ENCODE peak calls at places on chromosomes 12 and 14, in four cellular contexts. C, V, Z and U are unnamed samples.

GRCh38 chr14:90336985-90337384 is 5.2 kb upstream of the NRDE2 start:
- DNase-seq in C (no peak), V (no peak), Z (no peak), U (no peak)

GRCh38 chr12:8081921-8082577 is at the start of gene NECAP1:
- DNase-seq in C (peak), V (peak), Z (peak), U (peak)

GRCh38 chr12:68610435-68611093 is at the start of gene RAP1B:
- DNase-seq in C (peak), V (peak), Z (peak), U (peak)

GRCh38 chr14:91284791-91285548 is 40.5 kb upstream of the GPR68 start:
- DNase-seq in C (peak), V (no peak), Z (no peak), U (no peak)

GRCh38 chr12:92297932-92298681 is 152.5 kb upstream of the BTG1 start:
- DNase-seq in C (no peak), V (peak), Z (no peak), U (no peak)

GRCh38 chr12:122937622-122938091 is 28.6 kb downstream of the ABCB9 start:
- DNase-seq in C (no peak), V (no peak), Z (no peak), U (no peak)

GRCh38 chr12:54661048-54661447 is 12.9 kb upstream of the DCD start:
- DNase-seq in C (no peak), V (no peak), Z (peak), U (no peak)

GRCh38 chr12:117134059-117134458 is 34.8 kb upstream of the TESC start:
- DNase-seq in C (no peak), V (no peak), Z (no peak), U (peak)

GRCh38 chr12:32106517-32107366 is at the start of gene BICD1:
- DNase-seq in C (no peak), V (peak), Z (peak), U (peak)

GRCh38 chr12:27902651-27903050 is 69.9 kb downstream of the PTHLH start:
- DNase-seq in C (no peak), V (no peak), Z (no peak), U (no peak)

GRCh38 chr12:64894827-64895475 is 70.5 kb downstream of the TBC1D30 start:
- DNase-seq in C (no peak), V (no peak), Z (no peak), U (no peak)

GRCh38 chr14:46215801-46216200 is 435.8 kb downstream of the RPL10L start:
- DNase-seq in C (no peak), V (no peak), Z (no peak), U (no peak)

GRCh38 chr12:50224026-50224692 is 57.0 kb upstream of the CERS5 start:
- DNase-seq in C (peak), V (peak), Z (peak), U (no peak)

GRCh38 chr12:59927041-59927440 is 331.2 kb downstream of the SLC16A7 start:
- DNase-seq in C (no peak), V (no peak), Z (no peak), U (no peak)

GRCh38 chr14:24171422-24172260 is at the start of gene REC8:
- DNase-seq in C (no peak), V (peak), Z (peak), U (peak)

GRCh38 chr12:93198086-93198485 is 179.6 kb upstream of the NUDT4 start:
- DNase-seq in C (peak), V (no peak), Z (no peak), U (no peak)

GRCh38 chr14:67487937-67488893 is at the start of gene TMEM229B:
- DNase-seq in C (no peak), V (peak), Z (no peak), U (no peak)

GRCh38 chr12:79420146-79420618 is 270.6 kb downstream of the PAWR start:
- DNase-seq in C (peak), V (no peak), Z (no peak), U (no peak)

GRCh38 chr14:103594265-103594664 is 31.5 kb downstream of the COA8 start:
- DNase-seq in C (no peak), V (no peak), Z (peak), U (peak)

GRCh38 chr12:7369274-7369729 is 65.4 kb downstream of the ACSM4 start:
- DNase-seq in C (no peak), V (no peak), Z (no peak), U (no peak)

GRCh38 chr14:102917469-102918211 is 4.8 kb upstream of the AMN start:
- DNase-seq in C (peak), V (peak), Z (peak), U (peak)

GRCh38 chr14:79825046-79825521 is 386.2 kb downstream of the DIO2 start:
- DNase-seq in C (no peak), V (no peak), Z (no peak), U (peak)

GRCh38 chr12:46891306-46891705 is 65.5 kb upstream of the SLC38A4 start:
- DNase-seq in C (no peak), V (no peak), Z (no peak), U (no peak)

GRCh38 chr12:54052745-54053624 is 650 bp upstream of the HOXC4 start:
- DNase-seq in C (no peak), V (peak), Z (peak), U (no peak)

GRCh38 chr12:121060149-121061001 is 21.3 kb upstream of the OASL start:
- DNase-seq in C (peak), V (peak), Z (peak), U (peak)

GRCh38 chr12:7555752-7556151 is 52.2 kb upstream of the CD163 start:
- DNase-seq in C (peak), V (no peak), Z (no peak), U (no peak)

GRCh38 chr14:92998957-92999356 is 76.0 kb downstream of the CHGA start:
- DNase-seq in C (no peak), V (no peak), Z (no peak), U (no peak)

GRCh38 chr12:3611853-3612703 is 121.1 kb downstream of the PRMT8 start:
- DNase-seq in C (no peak), V (no peak), Z (no peak), U (peak)